ENCODE peak calls at places on chromosomes 13 and 19, in ten cellular contexts. N, I, Y, U, C, L, V, A, D and S are unnamed samples. For H3K4me1 and H3K36me3, the result is how much of the 10 kb centered on the place peaks cover.

GRCh38 chr13:41720839-41721561 is 239.9 kb downstream of the VWA8 start:
- DNase-seq in C (no peak), N (no peak), V (no peak), A (no peak), L (no peak), Y (no peak), U (peak), D (no peak), I (no peak), S (no peak)

GRCh38 chr13:20348018-20348417 is 115.9 kb upstream of the GJB6 start:
- DNase-seq in I (no peak), C (no peak), N (no peak), V (no peak), A (no peak), D (no peak), Y (no peak), L (no peak), U (no peak), S (no peak)

GRCh38 chr13:67343777-67344176 is 113.6 kb upstream of the PCDH9 start:
- DNase-seq in D (no peak), N (no peak), U (no peak), V (no peak), L (no peak), I (no peak), Y (no peak), A (no peak), C (no peak), S (no peak)

GRCh38 chr19:45173816-45174215 is 4.2 kb downstream of the TRAPPC6A start:
- DNase-seq in I (no peak), D (no peak), C (no peak), A (no peak), L (no peak), N (no peak), V (no peak), U (no peak), Y (no peak), S (no peak)

GRCh38 chr19:55251296-55252081 is 7.3 kb downstream of the PPP6R1 start:
- DNase-seq in A (no peak), V (no peak), D (peak), I (no peak), U (no peak), L (peak), Y (no peak), C (no peak), N (no peak), S (no peak)

GRCh38 chr19:7654401-7654800 is 14.4 kb upstream of the RETN start:
- DNase-seq in C (no peak), A (no peak), N (no peak), U (no peak), V (no peak), I (no peak), Y (no peak), D (no peak), L (no peak), S (no peak)

GRCh38 chr13:26280822-26281221 is 26.9 kb downstream of the CDK8 start:
- DNase-seq in C (no peak), D (no peak), N (no peak), A (no peak), U (no peak), Y (no peak), V (no peak), I (no peak), L (no peak), S (no peak)

GRCh38 chr13:98189841-98190505 is 12.9 kb upstream of the RNF113B start:
- DNase-seq in A (peak), U (no peak), V (no peak), L (no peak), N (no peak), D (no peak), C (no peak), Y (peak), I (no peak), S (no peak)

GRCh38 chr13:18949489-18949761 is 232.2 kb downstream of the TUBA3C start:
- DNase-seq in D (no peak), U (no peak), L (no peak), I (no peak), A (no peak), V (no peak), Y (no peak), N (no peak), C (no peak), S (no peak)

GRCh38 chr19:7004313-7004931 is 16.8 kb downstream of the MBD3L2B start:
- DNase-seq in Y (no peak), A (no peak), U (no peak), N (peak), V (no peak), D (no peak), L (no peak), C (no peak), I (no peak), S (no peak)

GRCh38 chr13:72462726-72463125 is 264.7 kb downstream of the MZT1 start:
- DNase-seq in L (no peak), I (no peak), Y (no peak), U (no peak), A (no peak), N (no peak), V (no peak), D (no peak), C (no peak), S (no peak)

GRCh38 chr19:27744926-27745844 is 1467.8 kb downstream of the UQCRFS1 start:
- DNase-seq in D (no peak), I (no peak), A (no peak), C (no peak), L (peak), N (no peak), Y (peak), U (no peak), V (no peak), S (peak)

GRCh38 chr19:18597809-18598660 is 8.6 kb downstream of the CRLF1 start:
- DNase-seq in L (no peak), Y (no peak), D (no peak), C (no peak), A (no peak), I (no peak), U (no peak), N (no peak), V (no peak), S (no peak)

GRCh38 chr13:113740286-113740556 is 18.8 kb upstream of the TMEM255B start:
- DNase-seq in Y (no peak), A (no peak), C (no peak), V (no peak), U (no peak), L (no peak), I (no peak), N (no peak), D (no peak), S (no peak)

GRCh38 chr13:67841071-67841470 is 610.9 kb upstream of the PCDH9 start:
- DNase-seq in D (no peak), A (no peak), I (no peak), Y (no peak), U (no peak), L (no peak), N (no peak), C (no peak), V (no peak), S (no peak)

GRCh38 chr19:45340232-45340898 is at the start of gene KLC3:
- DNase-seq in Y (no peak), U (peak), D (peak), I (no peak), C (no peak), N (peak), A (no peak), V (no peak), L (peak), S (no peak)

GRCh38 chr19:34155686-34156085 is 16.6 kb upstream of the LSM14A start:
- DNase-seq in Y (no peak), N (no peak), I (no peak), V (no peak), U (no peak), A (no peak), C (no peak), L (no peak), D (no peak), S (no peak)

GRCh38 chr19:3607398-3608078 is 863 bp upstream of the TBXA2R start:
- DNase-seq in Y (peak), C (no peak), U (no peak), N (no peak), V (no peak), A (peak), I (no peak), D (no peak), L (no peak), S (no peak)

GRCh38 chr19:5048727-5049553 is 80.0 kb downstream of the KDM4B start:
- DNase-seq in U (no peak), A (no peak), D (no peak), Y (no peak), N (no peak), I (no peak), C (no peak), L (no peak), V (peak), S (no peak)

GRCh38 chr19:35213678-35214632 is 14.6 kb downstream of the FAM187B start:
- DNase-seq in D (peak), V (peak), L (peak), C (peak), Y (peak), A (peak), I (peak), N (peak), U (peak), S (peak)

DNA sequence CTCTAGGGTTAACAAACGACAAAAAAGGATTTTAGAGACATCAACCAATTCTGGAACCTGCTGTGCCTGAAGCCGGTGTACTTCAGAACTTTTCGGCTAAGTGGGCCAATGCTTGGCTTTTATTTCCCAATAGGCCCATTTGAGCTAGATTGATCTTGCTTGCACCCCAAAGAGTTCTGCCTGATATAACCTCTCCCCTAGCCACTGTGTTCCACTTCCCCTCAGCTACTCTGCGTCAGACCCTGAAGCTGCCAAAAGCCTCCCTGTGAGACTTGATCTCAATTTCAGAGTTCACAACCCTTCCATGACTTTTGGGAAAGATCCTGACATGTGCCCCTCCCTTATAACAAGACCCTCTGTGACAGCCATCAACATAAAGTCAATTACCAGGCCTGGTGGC is 5.6 kb upstream of the SIGLEC14 start:
- DNase-seq in L (no peak), V (no peak), C (no peak), N (no peak), U (no peak), Y (no peak), A (no peak), I (no peak), D (no peak), S (no peak)
- H3K4me1 ChIP-seq in L (under half), V (under half), C (under half), N (under half), U (under half), Y (under half), A (under half), I (under half), D (under half), S (under half)

GRCh38 chr13:39463611-39464010 is 139.4 kb downstream of the LHFPL6 start:
- DNase-seq in I (no peak), Y (no peak), C (no peak), A (no peak), N (no peak), V (no peak), U (no peak), D (no peak), L (no peak), S (no peak)

GRCh38 chr13:39462906-39463305 is 140.1 kb downstream of the LHFPL6 start:
- DNase-seq in C (no peak), D (no peak), A (no peak), Y (no peak), L (no peak), U (no peak), I (no peak), V (no peak), N (no peak), S (no peak)

GRCh38 chr13:39457274-39457673 is 145.7 kb downstream of the LHFPL6 start:
- DNase-seq in I (no peak), U (no peak), L (no peak), C (no peak), D (no peak), N (no peak), V (no peak), Y (no peak), A (no peak), S (no peak)

GRCh38 chr13:39462456-39462855 is 140.5 kb downstream of the LHFPL6 start:
- DNase-seq in D (no peak), N (no peak), V (no peak), C (no peak), A (no peak), U (peak), Y (no peak), I (no peak), L (no peak), S (peak)

GRCh38 chr13:39461685-39462266 is 141.2 kb downstream of the LHFPL6 start:
- DNase-seq in Y (no peak), C (no peak), D (no peak), N (no peak), V (no peak), L (no peak), A (no peak), I (no peak), U (no peak), S (no peak)
- H3K27ac ChIP-seq in Y (no peak), C (no peak), D (no peak), N (no peak), V (no peak), L (no peak), A (peak), I (no peak), U (no peak), S (peak)

GRCh38 chr19:38699647-38700349 is 44.5 kb downstream of the CAPN12 start:
- DNase-seq in D (no peak), C (no peak), U (no peak), L (no peak), I (no peak), Y (no peak), N (no peak), V (no peak), A (no peak), S (no peak)
- H3K36me3 ChIP-seq in D (under half), C (under half), U (under half), L (under half), I (under half), Y (under half), N (under half), V (under half), A (half or more), S (under half)

DNA sequence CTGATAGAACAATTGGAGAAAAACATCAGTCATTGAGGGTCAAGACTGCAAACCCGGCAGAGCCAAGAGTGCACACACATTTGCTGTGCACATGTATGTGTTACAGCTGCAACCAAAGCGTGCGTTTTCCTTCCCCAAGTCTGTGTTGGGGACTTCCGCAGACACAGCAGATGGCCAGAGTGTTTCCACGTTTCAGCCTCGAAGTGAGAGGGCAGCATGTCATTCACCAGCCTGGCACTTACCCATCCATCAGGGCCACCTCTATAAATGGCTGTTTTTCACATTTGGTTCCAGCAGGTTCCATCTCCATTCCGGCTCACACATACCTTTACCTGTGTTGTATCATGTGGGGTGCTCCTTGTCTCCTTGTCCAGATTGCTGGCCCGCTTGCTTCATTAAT is 193.0 kb downstream of the TM9SF2 start:
- DNase-seq in N (no peak), L (no peak), A (no peak), C (no peak), I (no peak), D (no peak), Y (no peak), U (no peak), V (no peak), S (no peak)
- H3K4me1 ChIP-seq in N (under half), L (under half), A (under half), C (under half), I (under half), D (under half), Y (under half), U (under half), V (under half), S (under half)

GRCh38 chr13:96068729-96069128 is 15.5 kb upstream of the UGGT2 start:
- DNase-seq in D (no peak), Y (no peak), A (no peak), N (no peak), C (no peak), L (no peak), U (no peak), V (no peak), I (no peak), S (no peak)

DNA sequence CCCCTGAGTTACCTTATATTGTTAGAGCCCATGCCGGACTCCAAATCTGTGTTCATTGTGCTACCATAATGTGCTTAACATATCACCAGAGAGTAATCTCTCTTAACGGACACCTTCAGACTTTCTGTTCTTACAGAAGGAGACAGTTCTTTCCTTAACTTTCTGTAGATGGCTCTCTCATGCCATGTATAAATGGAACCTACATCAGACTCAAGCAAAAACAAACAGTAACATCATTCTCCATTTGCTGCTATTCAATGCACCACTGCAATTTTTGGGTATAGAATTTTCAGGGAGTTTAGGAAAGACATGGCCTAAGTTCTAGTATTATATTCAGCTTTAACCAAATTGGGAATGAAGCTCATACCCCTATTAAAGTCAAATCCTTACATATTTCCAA is 12.7 kb upstream of the UGGT2 start:
- DNase-seq in N (no peak), I (no peak), A (no peak), D (no peak), V (no peak), Y (no peak), C (no peak), L (no peak), U (no peak), S (no peak)
- H3K27ac ChIP-seq in N (no peak), I (no peak), A (no peak), D (no peak), V (no peak), Y (no peak), C (no peak), L (no peak), U (no peak), S (no peak)

GRCh38 chr19:41295506-41295905 is 14.5 kb upstream of the CCDC97 start:
- DNase-seq in L (no peak), A (no peak), I (no peak), V (no peak), C (no peak), D (no peak), N (no peak), U (no peak), Y (no peak), S (no peak)

GRCh38 chr19:41296323-41296935 is 13.5 kb upstream of the CCDC97 start:
- DNase-seq in L (no peak), V (no peak), N (no peak), U (peak), I (no peak), A (no peak), C (no peak), Y (no peak), D (no peak), S (no peak)

GRCh38 chr19:41298327-41298964 is 11.5 kb upstream of the CCDC97 start:
- DNase-seq in N (peak), L (peak), D (no peak), V (no peak), Y (no peak), I (peak), U (no peak), A (peak), C (no peak), S (peak)

GRCh38 chr19:41297628-41298326 is 12.2 kb upstream of the CCDC97 start:
- DNase-seq in Y (no peak), U (no peak), L (peak), N (no peak), I (no peak), C (peak), D (peak), V (no peak), A (no peak), S (no peak)

GRCh38 chr19:41294393-41294792 is 15.6 kb upstream of the CCDC97 start:
- DNase-seq in Y (no peak), D (no peak), A (no peak), N (no peak), V (no peak), I (no peak), C (no peak), L (no peak), U (no peak), S (no peak)
- H3K36me3 ChIP-seq in Y (under half), D (half or more), A (half or more), N (half or more), V (half or more), I (half or more), C (half or more), L (half or more), U (under half), S (half or more)

DNA sequence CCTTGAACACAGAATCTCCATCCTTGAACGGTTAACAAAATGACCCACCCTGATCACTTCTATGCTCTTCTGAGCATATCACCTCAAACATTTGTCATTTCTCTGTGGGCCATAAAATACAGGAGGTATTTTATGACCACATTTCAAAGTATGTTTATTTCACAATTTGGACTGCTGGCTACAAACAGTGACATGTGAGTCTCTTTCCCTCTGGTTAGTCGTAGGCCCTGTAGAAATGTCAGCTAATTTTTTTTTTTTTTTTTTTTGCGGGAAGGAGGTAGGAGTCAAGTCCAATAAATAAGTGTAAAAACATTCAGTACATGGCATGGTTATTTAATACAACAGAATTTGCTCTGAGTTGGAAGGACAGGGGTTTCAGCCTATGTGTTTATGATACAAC is 70.7 kb downstream of the FOXO1 start:
- DNase-seq in V (no peak), L (no peak), D (no peak), U (no peak), N (no peak), I (no peak), C (no peak), A (no peak), Y (no peak), S (no peak)
- H3K4me1 ChIP-seq in V (under half), L (under half), D (half or more), U (under half), N (half or more), I (under half), C (under half), A (half or more), Y (under half), S (under half)

DNA sequence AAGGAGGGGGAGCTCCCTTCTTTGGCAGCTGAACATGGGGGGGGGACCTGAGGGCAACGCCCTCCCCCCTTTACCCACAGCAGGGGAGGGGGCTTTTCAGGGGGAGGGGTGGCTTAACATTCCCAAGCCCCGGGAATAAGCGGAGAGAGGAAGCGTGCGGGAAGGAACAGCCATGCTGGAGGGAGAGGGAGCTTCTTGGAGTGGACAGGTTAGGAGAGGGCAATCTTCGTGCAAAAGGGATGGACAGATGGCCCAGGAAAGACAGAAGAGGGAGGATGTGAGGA is 10.8 kb downstream of the C19orf81 start:
- DNase-seq in N (no peak), D (no peak), L (no peak), Y (no peak), I (no peak), C (no peak), A (no peak), V (no peak), U (no peak), S (no peak)
- H3K27ac ChIP-seq in N (no peak), D (no peak), L (no peak), Y (no peak), I (no peak), C (no peak), A (no peak), V (no peak), U (no peak), S (no peak)

GRCh38 chr19:1438035-1438932 is at the start of gene RPS15:
- DNase-seq in I (peak), D (peak), V (peak), Y (peak), C (peak), A (peak), L (peak), N (peak), U (peak), S (peak)
- H3K36me3 ChIP-seq in I (half or more), D (half or more), V (under half), Y (under half), C (under half), A (half or more), L (half or more), N (under half), U (under half), S (under half)